ENCODE peak calls at places on chromosomes 16 and 17, in nine cellular contexts. A is MM.1S, Y is mesenchymal stem cell, E is colonic mucosa, D is H1, P is IMR-90, N is GM23248, C is endodermal cell, U is neuronal stem cell. G is an unnamed sample.

GRCh38 chr17:68961204-68961893 is 6.2 kb upstream of the ABCA8 start:
- DNase-seq in N (peak; percentile 10), Y (no peak), A (no peak), P (no peak), D (no peak), E (no peak), U (no peak), C (no peak), G (no peak)

GRCh38 chr17:83203073-83203471 is 123.7 kb downstream of the METRNL start:
- DNase-seq in E (peak; percentile 37), Y (peak; percentile 32), U (no peak), N (peak; percentile 99), D (no peak), C (no peak), P (peak; percentile 94), A (no peak), G (peak; percentile 91)

GRCh38 chr16:59886021-59886420 is 1151.9 kb upstream of the GOT2 start:
- DNase-seq in N (peak; percentile 71), A (no peak), P (peak; percentile 5), E (no peak), C (no peak), U (no peak), D (no peak), Y (no peak), G (peak; percentile 91)

GRCh38 chr17:7014995-7015586 is 2.7 kb downstream of the RNASEK start:
- DNase-seq in Y (peak; percentile 92), E (peak; percentile 45), A (peak; percentile 88), N (peak; percentile 81), P (peak; percentile 66), U (no peak), C (no peak), D (no peak), G (peak; percentile 69)

GRCh38 chr17:7843536-7844291 is 9.7 kb downstream of the KDM6B start:
- DNase-seq in E (peak; percentile 91), P (peak; percentile 90), C (peak; percentile 96), D (peak; percentile 93), U (peak; percentile 86), A (peak; percentile 81), Y (peak; percentile 94), N (peak; percentile 94), G (peak; percentile 86)

GRCh38 chr17:33447090-33447489 is 154.0 kb upstream of the ASIC2 start:
- DNase-seq in P (no peak), N (no peak), D (no peak), A (no peak), C (peak; percentile 45), U (no peak), E (no peak), Y (no peak), G (no peak)

GRCh38 chr17:52606590-52606989 is 448.1 kb upstream of the CA10 start:
- DNase-seq in C (no peak), Y (no peak), A (no peak), U (no peak), D (no peak), P (no peak), E (no peak), N (no peak), G (no peak)

GRCh38 chr17:76088868-76089576 is 10.0 kb downstream of the ZACN start:
- DNase-seq in E (no peak), N (no peak), D (no peak), Y (no peak), C (no peak), P (no peak), U (no peak), A (no peak), G (no peak)

GRCh38 chr17:28282596-28282995 is 36.4 kb upstream of the TMEM97 start:
- DNase-seq in Y (peak; percentile 84), U (no peak), A (no peak), P (peak; percentile 92), N (peak; percentile 90), C (no peak), D (no peak), E (no peak), G (peak; percentile 86)

GRCh38 chr17:19002805-19003542 is 1.6 kb downstream of the FAM83G start:
- DNase-seq in D (no peak), C (no peak), Y (peak; percentile 29), A (no peak), E (no peak), N (peak; percentile 62), P (peak; percentile 54), U (no peak), G (peak; percentile 17)

GRCh38 chr17:68572138-68572842 is 28.9 kb downstream of the FAM20A start:
- DNase-seq in E (no peak), D (no peak), C (peak; percentile 11), A (no peak), U (no peak), N (no peak), Y (peak; percentile 34), P (no peak), G (no peak)

GRCh38 chr16:66044089-66044488 is 322.4 kb upstream of the CDH5 start:
- DNase-seq in D (no peak), E (no peak), A (no peak), Y (no peak), N (no peak), U (no peak), P (no peak), C (no peak), G (no peak)

GRCh38 chr17:48241131-48241591 is 133.6 kb downstream of the SNX11 start:
- DNase-seq in D (no peak), Y (peak; percentile 77), P (peak; percentile 42), C (peak; percentile 58), U (no peak), E (no peak), N (peak; percentile 82), A (peak; percentile 78), G (peak; percentile 82)

GRCh38 chr17:38509772-38510423 is 81.6 kb downstream of the ARHGAP23 start:
- DNase-seq in E (no peak), D (no peak), C (peak; percentile 86), A (no peak), N (no peak), Y (peak; percentile 60), P (no peak), U (no peak), G (peak; percentile 31)

GRCh38 chr16:3963203-3963602 is 82.7 kb upstream of the CREBBP start:
- DNase-seq in P (no peak), E (no peak), D (no peak), N (peak; percentile 20), C (peak; percentile 81), U (no peak), Y (no peak), A (no peak), G (no peak)

GRCh38 chr17:10114931-10115535 is 83.4 kb downstream of the GAS7 start:
- DNase-seq in E (peak; percentile 77), U (no peak), N (peak; percentile 97), Y (peak; percentile 99), A (no peak), D (no peak), P (peak; percentile 97), C (peak; percentile 80), G (peak; percentile 98)

GRCh38 chr16:2791174-2791573 is 3.8 kb upstream of the PRSS33 start:
- DNase-seq in Y (no peak), C (peak; percentile 29), U (no peak), E (no peak), P (no peak), D (no peak), A (no peak), N (no peak), G (no peak)

GRCh38 chr17:82241183-82241925 is 12.5 kb downstream of the SLC16A3 start:
- DNase-seq in C (no peak), P (peak; percentile 36), U (no peak), N (peak; percentile 88), E (peak; percentile 72), A (no peak), Y (peak; percentile 59), D (no peak), G (peak; percentile 67)

GRCh38 chr17:60602385-60602742 is 2.4 kb downstream of the PPM1D start:
- DNase-seq in N (peak; percentile 41), P (no peak), A (no peak), E (peak; percentile 26), D (peak; percentile 39), U (no peak), C (peak; percentile 65), Y (peak; percentile 48), G (no peak)
- H3K9ac ChIP-seq in N (peak overlapping the region; percentile 93), P (peak overlapping the region; percentile 47), A (peak overlapping the region; percentile 90), E (no peak overlapping the region), D (no peak overlapping the region), U (no peak overlapping the region), C (peak overlapping the region; percentile 88), Y (peak overlapping the region; percentile 94), G (peak overlapping the region; percentile 34)

DNA sequence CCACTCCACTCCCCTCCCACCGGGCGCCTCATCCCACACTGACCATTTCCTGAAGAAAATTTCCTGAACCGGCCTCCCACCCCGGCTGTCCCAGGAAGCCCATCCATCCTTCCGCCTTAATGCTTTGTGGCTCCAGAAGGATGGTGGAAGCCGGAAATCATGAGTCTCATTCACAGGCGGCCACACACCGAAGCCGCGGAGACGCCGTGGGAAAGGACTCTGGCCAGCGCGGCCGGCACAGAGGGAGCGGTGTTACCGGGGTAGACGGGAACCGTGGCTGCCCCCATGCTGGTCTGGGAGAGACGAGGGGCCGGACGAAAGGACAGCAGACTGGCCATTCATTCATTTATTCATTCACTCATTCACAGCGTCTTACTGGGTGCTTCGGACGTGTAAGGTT is 326.7 kb downstream of the SEC14L1 start:
- DNase-seq in U (no peak), Y (no peak), D (no peak), A (peak; percentile 3), P (no peak), N (no peak), E (no peak), C (no peak), G (no peak)
- H3K9ac ChIP-seq in U (no peak overlapping the region), Y (no peak overlapping the region), D (no peak overlapping the region), A (no peak overlapping the region), P (no peak overlapping the region), N (no peak overlapping the region), E (no peak overlapping the region), C (no peak overlapping the region), G (no peak overlapping the region)

GRCh38 chr17:65183736-65184135 is 46.6 kb downstream of the RGS9 start:
- DNase-seq in N (peak; percentile 55), A (no peak), Y (peak; percentile 40), U (peak; percentile 65), C (peak; percentile 94), E (no peak), D (peak; percentile 72), P (peak; percentile 70), G (peak; percentile 68)
- H3K9ac ChIP-seq in N (no peak overlapping the region), A (no peak overlapping the region), Y (no peak overlapping the region), U (no peak overlapping the region), C (no peak overlapping the region), E (no peak overlapping the region), D (no peak overlapping the region), P (no peak overlapping the region), G (no peak overlapping the region)

DNA sequence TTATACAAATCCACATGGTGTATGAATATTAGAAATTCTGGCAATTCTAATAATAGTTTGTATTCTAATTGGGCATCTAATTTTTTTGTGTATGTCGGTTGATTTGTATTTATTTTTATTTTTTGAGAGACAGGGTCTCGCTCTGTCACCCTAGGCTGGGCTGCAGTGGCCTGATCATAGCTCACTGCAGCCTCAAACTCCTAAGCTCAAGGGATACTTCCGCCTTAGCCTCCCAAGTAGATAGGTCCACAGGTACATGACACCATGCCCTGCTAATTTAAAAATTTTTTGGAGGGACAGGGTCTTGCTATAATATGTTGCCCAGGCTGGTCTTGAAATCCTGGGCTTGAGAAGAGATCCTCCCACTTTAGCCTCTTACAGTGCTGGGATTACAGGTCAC is 104.6 kb downstream of the TRIM37 start:
- DNase-seq in D (no peak), N (no peak), P (no peak), Y (no peak), U (no peak), E (no peak), A (no peak), C (no peak), G (no peak)
- H3K9ac ChIP-seq in D (no peak overlapping the region), N (no peak overlapping the region), P (no peak overlapping the region), Y (no peak overlapping the region), U (no peak overlapping the region), E (no peak overlapping the region), A (no peak overlapping the region), C (no peak overlapping the region), G (no peak overlapping the region)